ENCODE peak calls at places on chromosomes 11 and 22, in four cellular contexts. T is A549, R is B cell, Z is GM13977. P is an unnamed sample.

GRCh38 chr11:12862761-12863469 is 146.2 kb upstream of the RASSF10 start:
- DNase-seq in T (no peak), R (no peak), Z (no peak), P (no peak)

GRCh38 chr11:7077101-7077500 is 11.7 kb upstream of the RBMXL2 start:
- DNase-seq in T (no peak), R (no peak), Z (no peak), P (no peak)

GRCh38 chr22:39080052-39080762 is 3.1 kb downstream of the APOBEC3G start:
- DNase-seq in T (no peak), R (no peak), Z (no peak), P (no peak)

GRCh38 chr22:37314315-37315046 is 32.2 kb downstream of the CYTH4 start:
- DNase-seq in T (no peak), R (peak; percentile 72), Z (peak; percentile 66), P (no peak)

GRCh38 chr11:109993786-109994185 is 99.4 kb upstream of the ZC3H12C start:
- DNase-seq in T (no peak), R (no peak), Z (no peak), P (no peak)

GRCh38 chr11:2443881-2444300 is 423 bp downstream of the TRPM5 start:
- DNase-seq in T (no peak), R (peak; percentile 31), Z (no peak), P (no peak)

GRCh38 chr22:48953830-48954229 is 873.8 kb downstream of the BRD1 start:
- DNase-seq in T (no peak), R (no peak), Z (no peak), P (no peak)

GRCh38 chr22:20034143-20034542 is 13.2 kb downstream of the TANGO2 start:
- DNase-seq in T (no peak), R (no peak), Z (peak; percentile 58), P (no peak)

GRCh38 chr22:30947821-30948454 is 20.6 kb downstream of the MORC2 start:
- DNase-seq in T (no peak), R (no peak), Z (peak; percentile 28), P (no peak)

GRCh38 chr11:123056835-123057491 is 5.0 kb downstream of the HSPA8 start:
- DNase-seq in T (no peak), R (no peak), Z (no peak), P (no peak)

GRCh38 chr11:132072044-132072879 is 701.8 kb downstream of the NTM start:
- DNase-seq in T (no peak), R (no peak), Z (no peak), P (no peak)

GRCh38 chr11:73177380-73178091 is 35.4 kb upstream of the FCHSD2 start:
- DNase-seq in T (no peak), R (no peak), Z (no peak), P (no peak)

GRCh38 chr11:121777056-121777455 is 324.3 kb upstream of the SORL1-AS1 start:
- DNase-seq in T (no peak), R (no peak), Z (no peak), P (no peak)

GRCh38 chr22:38774496-38775166 is 18.8 kb upstream of the SUN2 start:
- DNase-seq in T (no peak), R (no peak), Z (no peak), P (no peak)

GRCh38 chr11:114156131-114156581 is 96.6 kb downstream of the ZBTB16 start:
- DNase-seq in T (no peak), R (no peak), Z (no peak), P (no peak)

GRCh38 chr11:1924646-1925372 is 5.3 kb downstream of the TNNT3 start:
- DNase-seq in T (no peak), R (no peak), Z (peak; percentile 21), P (no peak)

GRCh38 chr11:111462329-111462728 is 49.9 kb downstream of the BTG4 start:
- DNase-seq in T (no peak), R (no peak), Z (peak; percentile 3), P (no peak)

GRCh38 chr11:14449302-14449714 is 50.3 kb downstream of the COPB1 start:
- DNase-seq in T (no peak), R (no peak), Z (no peak), P (no peak)

GRCh38 chr22:23898006-23898974 is 4.1 kb downstream of the MIF start:
- DNase-seq in T (no peak), R (no peak), Z (no peak), P (no peak)

GRCh38 chr11:1335811-1336761 is 26.7 kb upstream of the TOLLIP start:
- DNase-seq in T (no peak), R (peak; percentile 75), Z (peak; percentile 57), P (peak; percentile 32)

GRCh38 chr22:20728523-20729190 is 45.3 kb upstream of the SERPIND1 start:
- DNase-seq in T (no peak), R (no peak), Z (no peak), P (no peak)

GRCh38 chr11:102761646-102762238 is 18.7 kb downstream of the MMP10 start:
- DNase-seq in T (no peak), R (no peak), Z (no peak), P (no peak)

GRCh38 chr11:12813371-12814225 is 139.4 kb downstream of the TEAD1 start:
- DNase-seq in T (peak; percentile 61), R (no peak), Z (no peak), P (no peak)

GRCh38 chr22:48627203-48627602 is 1200.5 kb downstream of the BRD1 start:
- DNase-seq in T (no peak), R (no peak), Z (no peak), P (no peak)

GRCh38 chr11:69472053-69472765 is 9.3 kb upstream of the LINC01488 start:
- DNase-seq in T (no peak), R (no peak), Z (no peak), P (no peak)

GRCh38 chr11:93572171-93572570 is 29.0 kb upstream of the SMCO4 start:
- DNase-seq in T (no peak), R (no peak), Z (no peak), P (no peak)

GRCh38 chr11:134758342-134758931 is 346.4 kb upstream of the B3GAT1 start:
- DNase-seq in T (no peak), R (no peak), Z (no peak), P (no peak)

GRCh38 chr11:113705871-113706654 is at the start of gene TMPRSS5:
- DNase-seq in T (no peak), R (no peak), Z (no peak), P (no peak)

GRCh38 chr22:17970205-17970708 is 54.1 kb downstream of the MICAL3 start:
- DNase-seq in T (no peak), R (no peak), Z (no peak), P (no peak)

GRCh38 chr11:47538741-47539575 is 14.0 kb downstream of the CELF1 start:
- DNase-seq in T (no peak), R (no peak), Z (no peak), P (no peak)

GRCh38 chr11:100863080-100863581 is 176.0 kb downstream of the ARHGAP42 start:
- DNase-seq in T (no peak), R (no peak), Z (no peak), P (no peak)

GRCh38 chr11:83285771-83286528 is at the start of gene CCDC90B:
- DNase-seq in T (peak; percentile 97), R (peak; percentile 82), Z (peak; percentile 86), P (peak; percentile 72)
- TF ChIP-seq CTCF in T (peak; percentile 57), R (no peak), Z (peak; percentile 47), P (no peak)

DNA sequence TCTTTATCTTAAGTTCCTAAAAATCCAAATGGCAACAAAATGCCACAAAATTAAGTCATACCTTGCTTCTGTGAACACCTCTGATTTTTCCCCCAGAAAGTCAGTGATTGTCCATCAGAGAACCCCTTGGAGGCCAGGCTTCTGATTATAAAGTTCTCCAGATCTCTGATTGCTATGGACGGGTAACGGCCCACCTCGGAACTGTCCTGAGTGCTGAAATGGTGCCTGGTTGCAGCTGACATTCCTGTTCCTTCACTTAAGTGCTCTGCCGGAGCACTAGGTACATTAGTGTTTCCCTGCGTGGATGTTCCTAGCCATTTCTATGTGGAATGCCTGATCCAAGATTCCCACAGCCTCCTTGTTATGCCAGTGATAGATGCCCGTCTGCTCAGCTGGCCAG is 85.0 kb downstream of the CHST1 start:
- DNase-seq in T (peak; percentile 11), R (no peak), Z (no peak), P (no peak)
- TF ChIP-seq CTCF in T (no peak), R (no peak), Z (no peak), P (no peak)

DNA sequence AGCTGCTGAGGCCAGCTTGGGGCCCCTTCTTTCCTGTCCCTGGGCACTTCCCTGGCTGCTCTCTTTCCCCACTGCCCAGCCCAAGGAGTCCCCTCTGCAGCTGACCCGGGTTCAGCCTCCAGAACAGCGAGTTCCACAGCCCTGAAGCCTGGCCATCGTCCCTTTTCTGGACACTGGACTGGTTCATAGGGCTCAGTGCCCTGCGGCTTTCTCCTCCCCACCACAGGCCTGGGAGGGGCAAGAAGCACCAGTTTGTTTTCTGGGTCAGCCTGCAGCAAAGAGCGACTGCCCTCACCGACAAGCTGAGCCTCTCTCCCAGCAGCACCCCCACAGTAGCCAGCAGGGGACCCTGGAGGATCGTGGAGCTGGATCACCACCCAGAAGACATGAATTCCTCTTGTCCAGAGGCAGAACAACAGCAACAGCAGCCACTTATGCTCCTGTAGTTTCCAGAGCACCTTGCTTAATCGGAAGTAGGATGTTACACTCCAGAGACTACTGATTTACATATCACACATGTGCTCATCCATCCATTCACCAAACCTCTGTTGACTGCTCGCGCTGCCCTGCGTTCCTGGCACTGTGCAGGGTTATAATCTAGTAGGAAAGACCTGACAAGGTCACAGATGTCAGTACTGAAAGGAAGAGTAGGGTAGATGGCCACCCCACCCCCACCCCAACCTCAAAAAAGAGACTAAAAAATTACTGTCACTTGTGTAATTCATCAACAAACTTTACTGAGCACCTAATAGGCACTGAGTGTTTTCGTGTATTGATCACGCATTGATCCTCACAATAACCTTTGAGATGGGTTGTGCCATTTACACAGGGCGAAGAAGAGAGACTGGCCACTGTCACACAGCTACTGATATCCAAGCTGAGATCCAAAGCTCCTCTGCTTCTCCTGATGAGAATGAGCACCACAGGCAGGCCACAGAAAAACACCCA is 13.0 kb upstream of the CXCR5 start:
- DNase-seq in T (no peak), R (peak; percentile 62), Z (no peak), P (no peak)
- TF ChIP-seq CTCF in T (no peak), R (no peak), Z (no peak), P (no peak)

GRCh38 chr11:18731949-18732821 is 6.2 kb upstream of the IGSF22 start:
- DNase-seq in T (peak; percentile 84), R (peak; percentile 80), Z (peak; percentile 84), P (peak; percentile 86)
- TF ChIP-seq CTCF in T (peak; percentile 86), R (peak; percentile 97), Z (peak; percentile 94), P (peak; percentile 80)

GRCh38 chr22:45970709-45971388 is 6.1 kb downstream of the WNT7B start:
- DNase-seq in T (no peak), R (no peak), Z (no peak), P (no peak)
- TF ChIP-seq CTCF in T (no peak), R (no peak), Z (no peak), P (no peak)